ENCODE peak calls at places on chromosomes 4 and X, in eight cellular contexts. A, X, F, W, T, R, C and Z are unnamed samples.

GRCh38 chrX:118181030-118181429 is 64.4 kb upstream of the KLHL13 start:
- DNase-seq in X (no peak), A (no peak), R (peak), T (no peak), F (no peak), W (no peak), C (peak), Z (no peak)

GRCh38 chr4:56976878-56977320 is 507 bp downstream of the NOA1 start:
- DNase-seq in T (no peak), F (no peak), X (peak), W (no peak), R (no peak), A (peak), C (peak), Z (peak)

GRCh38 chr4:3318561-3319021 is 25.8 kb downstream of the RGS12 start:
- DNase-seq in R (no peak), W (no peak), A (no peak), X (no peak), T (no peak), C (no peak), F (no peak), Z (no peak)

GRCh38 chr4:5753366-5753765 is 42.4 kb downstream of the EVC start:
- DNase-seq in F (no peak), T (no peak), X (no peak), C (no peak), A (no peak), R (peak), W (no peak), Z (no peak)

GRCh38 chr4:1040344-1041146 is 29.1 kb downstream of the FGFRL1 start:
- DNase-seq in R (no peak), F (no peak), C (no peak), T (no peak), W (no peak), A (no peak), X (no peak), Z (no peak)

GRCh38 chrX:75156537-75156945 is 458 bp upstream of the ABCB7 start:
- DNase-seq in F (no peak), X (no peak), A (no peak), T (no peak), W (no peak), C (peak), R (peak), Z (no peak)

GRCh38 chr4:83329521-83330105 is 5.0 kb downstream of the HPSE start:
- DNase-seq in A (no peak), R (peak), C (no peak), X (no peak), F (no peak), T (no peak), W (no peak), Z (no peak)

GRCh38 chr4:24607338-24607737 is 23.0 kb upstream of the DHX15 start:
- DNase-seq in F (no peak), A (no peak), C (no peak), T (no peak), X (no peak), R (no peak), W (no peak), Z (no peak)

GRCh38 chr4:54929459-54929858 is 195.9 kb downstream of the KDR start:
- DNase-seq in W (no peak), T (no peak), X (no peak), F (no peak), A (peak), C (no peak), R (no peak), Z (peak)

GRCh38 chrX:154123241-154124219 is 20.5 kb upstream of the OPN1LW start:
- DNase-seq in W (no peak), X (no peak), A (no peak), F (no peak), R (peak), T (peak), C (no peak), Z (peak)

GRCh38 chr4:18593297-18594002 is 571.9 kb upstream of the LCORL start:
- DNase-seq in T (peak), A (peak), R (peak), X (peak), W (no peak), C (peak), F (peak), Z (no peak)

GRCh38 chr4:26150948-26151347 is 169.9 kb upstream of the RBPJ start:
- DNase-seq in F (no peak), R (peak), C (peak), A (no peak), X (no peak), W (no peak), T (no peak), Z (no peak)

GRCh38 chr4:5162909-5163508 is 111.7 kb downstream of the STK32B start:
- DNase-seq in T (no peak), A (no peak), R (no peak), X (no peak), F (no peak), W (no peak), C (no peak), Z (no peak)

GRCh38 chr4:113760094-113760851 is 1.3 kb downstream of the CAMK2D start:
- DNase-seq in X (no peak), R (peak), T (peak), C (peak), W (peak), F (no peak), A (peak), Z (peak)

GRCh38 chr4:2486981-2487380 is 18.1 kb downstream of the RNF4 start:
- DNase-seq in W (no peak), X (no peak), F (no peak), C (no peak), R (no peak), A (no peak), T (no peak), Z (no peak)

GRCh38 chrX:34584781-34585180 is 72.3 kb downstream of the TMEM47 start:
- DNase-seq in T (no peak), X (no peak), R (no peak), W (no peak), C (peak), A (no peak), F (no peak), Z (no peak)

GRCh38 chrX:87160435-87161010 is 357.1 kb upstream of the KLHL4 start:
- DNase-seq in X (no peak), T (no peak), W (no peak), C (no peak), A (no peak), R (no peak), F (no peak), Z (no peak)

GRCh38 chr4:86358176-86358701 is 1.6 kb downstream of the MAPK10 start:
- DNase-seq in X (no peak), C (peak), A (peak), W (no peak), R (no peak), F (no peak), T (no peak), Z (no peak)

GRCh38 chr4:121072080-121072835 is at the start of gene NDNF:
- DNase-seq in A (peak), W (peak), C (no peak), T (peak), X (no peak), F (no peak), R (peak), Z (peak)

GRCh38 chr4:8355864-8356565 is 84.5 kb downstream of the ACOX3 start:
- DNase-seq in A (peak), T (no peak), R (peak), C (no peak), F (no peak), W (peak), X (no peak), Z (no peak)

GRCh38 chr4:38371391-38371851 is 292.6 kb upstream of the KLF3 start:
- DNase-seq in R (peak), C (peak), W (no peak), F (peak), T (no peak), A (no peak), X (no peak), Z (no peak)

GRCh38 chr4:124590480-124590879 is 122.1 kb downstream of the ANKRD50 start:
- DNase-seq in A (no peak), F (no peak), W (no peak), R (no peak), T (no peak), X (no peak), C (no peak), Z (no peak)